ENCODE peak calls at places on chromosomes 11 and 22, in seven cellular contexts. K is AG04450, I is heart right ventricle, A is pancreas, F is breast epithelium, D is body of pancreas, G is OCI-LY7. C is an unnamed sample.

GRCh38 chr22:31126869-31127175 is 4.1 kb downstream of the INPP5J start:
- DNase-seq in K (no peak), I (no peak), A (peak), F (no peak), D (no peak), G (no peak), C (no peak)

GRCh38 chr11:2933376-2934056 is 4.3 kb upstream of the PHLDA2 start:
- DNase-seq in K (peak), I (peak), A (peak), F (peak), D (peak), G (no peak), C (peak)

GRCh38 chr11:61021661-61022212 is 50.3 kb downstream of the CD6 start:
- DNase-seq in K (no peak), I (no peak), A (peak), F (peak), D (peak), G (peak), C (no peak)

GRCh38 chr11:84465040-84465439 is 1162.1 kb downstream of the DLG2 start:
- DNase-seq in K (no peak), I (no peak), A (no peak), F (no peak), D (no peak), G (no peak), C (no peak)

GRCh38 chr11:63837719-63838118 is 1.2 kb upstream of the MARK2 start:
- DNase-seq in K (no peak), I (no peak), A (no peak), F (no peak), D (no peak), G (peak), C (no peak)

GRCh38 chr11:58807358-58807757 is 37.1 kb downstream of the GLYATL2 start:
- DNase-seq in K (no peak), I (no peak), A (no peak), F (no peak), D (no peak), G (no peak), C (no peak)

GRCh38 chr11:8988329-8989234 is 15.2 kb downstream of the NRIP3 start:
- DNase-seq in K (no peak), I (no peak), A (no peak), F (no peak), D (no peak), G (no peak), C (no peak)

GRCh38 chr11:67280791-67281551 is 8.1 kb upstream of the ANKRD13D start:
- DNase-seq in K (no peak), I (peak), A (peak), F (no peak), D (peak), G (no peak), C (no peak)

GRCh38 chr11:62680825-62681240 is 2.0 kb upstream of the UBXN1 start:
- DNase-seq in K (peak), I (no peak), A (no peak), F (no peak), D (peak), G (peak), C (no peak)

GRCh38 chr11:30513087-30513486 is 73.1 kb downstream of the MPPED2 start:
- DNase-seq in K (no peak), I (no peak), A (no peak), F (no peak), D (no peak), G (no peak), C (no peak)

GRCh38 chr11:121464352-121464946 is 11.7 kb upstream of the SORL1-AS1 start:
- DNase-seq in K (peak), I (peak), A (no peak), F (peak), D (peak), G (peak), C (no peak)

GRCh38 chr22:22180738-22181514 is 63.7 kb upstream of the VPREB1 start:
- DNase-seq in K (no peak), I (no peak), A (no peak), F (no peak), D (no peak), G (no peak), C (no peak)

GRCh38 chr11:61567286-61568061 is 13.4 kb downstream of the SYT7 start:
- DNase-seq in K (peak), I (peak), A (peak), F (peak), D (peak), G (peak), C (no peak)

GRCh38 chr22:49239264-49240015 is 588.2 kb downstream of the BRD1 start:
- DNase-seq in K (no peak), I (no peak), A (no peak), F (no peak), D (no peak), G (no peak), C (no peak)

GRCh38 chr11:119572481-119573424 is 149.8 kb upstream of the THY1 start:
- DNase-seq in K (no peak), I (no peak), A (no peak), F (no peak), D (no peak), G (no peak), C (peak)

GRCh38 chr22:26643368-26644100 is 13.9 kb upstream of the MIAT start:
- DNase-seq in K (no peak), I (no peak), A (no peak), F (no peak), D (no peak), G (no peak), C (no peak)

GRCh38 chr22:45880732-45881523 is 96.0 kb downstream of the WNT7B start:
- DNase-seq in K (no peak), I (no peak), A (peak), F (peak), D (peak), G (no peak), C (no peak)

GRCh38 chr22:25780673-25781072 is 38.7 kb downstream of the MYO18B start:
- DNase-seq in K (no peak), I (no peak), A (no peak), F (no peak), D (no peak), G (no peak), C (no peak)

GRCh38 chr11:132855516-132855915 is 676.8 kb downstream of the OPCML start:
- DNase-seq in K (no peak), I (no peak), A (no peak), F (no peak), D (no peak), G (no peak), C (no peak)

GRCh38 chr11:133968300-133968699 is 11.5 kb upstream of the IGSF9B start:
- DNase-seq in K (no peak), I (no peak), A (no peak), F (no peak), D (no peak), G (no peak), C (no peak)

GRCh38 chr11:16352707-16353106 is 3.6 kb downstream of the SOX6 start:
- DNase-seq in K (no peak), I (no peak), A (no peak), F (no peak), D (no peak), G (no peak), C (no peak)

GRCh38 chr11:123672568-123672967 is 18.1 kb upstream of the SCN3B start:
- DNase-seq in K (no peak), I (no peak), A (no peak), F (no peak), D (no peak), G (no peak), C (no peak)

GRCh38 chr11:15195454-15196200 is 80.9 kb downstream of the INSC start:
- DNase-seq in K (no peak), I (no peak), A (no peak), F (no peak), D (peak), G (no peak), C (no peak)

GRCh38 chr11:79626135-79626748 is 185.4 kb upstream of the TENM4 start:
- DNase-seq in K (no peak), I (no peak), A (no peak), F (no peak), D (no peak), G (no peak), C (peak)

GRCh38 chr22:35684732-35685131 is 32.9 kb upstream of the APOL5 start:
- DNase-seq in K (no peak), I (no peak), A (no peak), F (no peak), D (no peak), G (no peak), C (no peak)

GRCh38 chr11:3904228-3904627 is 48.8 kb downstream of the STIM1 start:
- DNase-seq in K (no peak), I (no peak), A (no peak), F (no peak), D (no peak), G (no peak), C (no peak)

GRCh38 chr22:17970205-17970708 is 54.1 kb downstream of the MICAL3 start:
- DNase-seq in K (no peak), I (no peak), A (no peak), F (no peak), D (no peak), G (no peak), C (no peak)

GRCh38 chr11:15104166-15104565 is 10.6 kb upstream of the INSC start:
- DNase-seq in K (no peak), I (no peak), A (no peak), F (no peak), D (no peak), G (no peak), C (no peak)

GRCh38 chr22:35629406-35630234 is 12.5 kb upstream of the MB start:
- DNase-seq in K (peak), I (peak), A (peak), F (peak), D (peak), G (peak), C (peak)

GRCh38 chr22:39177791-39178190 is 25.3 kb upstream of the CBX7 start:
- DNase-seq in K (no peak), I (peak), A (no peak), F (no peak), D (no peak), G (no peak), C (no peak)
- H3K27ac ChIP-seq in K (no peak), I (peak), A (no peak), F (peak), D (peak), G (no peak), C (no peak)

DNA sequence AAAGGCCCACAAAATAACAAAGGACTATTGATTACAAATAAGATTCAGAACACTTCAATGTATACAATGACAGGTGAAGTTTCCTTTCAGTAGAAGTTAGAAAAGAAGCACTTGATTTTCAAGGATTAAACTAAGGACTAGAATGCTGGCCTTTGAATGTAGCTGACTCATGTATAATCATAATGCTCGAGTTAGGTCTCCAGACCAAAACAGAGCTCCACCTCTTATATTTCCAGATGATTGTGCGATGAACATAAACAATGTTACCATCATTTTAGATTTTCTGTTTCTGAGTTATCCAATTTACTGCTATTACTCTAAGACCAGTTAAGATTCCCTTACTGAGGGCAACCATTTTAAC is 40.4 kb upstream of the RAPSN start:
- DNase-seq in K (peak), I (no peak), A (no peak), F (no peak), D (no peak), G (no peak), C (no peak)
- H3K27ac ChIP-seq in K (no peak), I (no peak), A (no peak), F (no peak), D (no peak), G (no peak), C (no peak)

GRCh38 chr22:42642801-42643631 is 2.6 kb upstream of the ATP5MGL start:
- DNase-seq in K (no peak), I (no peak), A (no peak), F (no peak), D (no peak), G (no peak), C (no peak)
- H3K27ac ChIP-seq in K (no peak), I (peak), A (no peak), F (peak), D (peak), G (no peak), C (no peak)

GRCh38 chr11:130371004-130371590 is 56.4 kb upstream of the ZBTB44 start:
- DNase-seq in K (no peak), I (no peak), A (no peak), F (no peak), D (no peak), G (peak), C (no peak)
- H3K27ac ChIP-seq in K (peak), I (no peak), A (no peak), F (no peak), D (no peak), G (no peak), C (no peak)

DNA sequence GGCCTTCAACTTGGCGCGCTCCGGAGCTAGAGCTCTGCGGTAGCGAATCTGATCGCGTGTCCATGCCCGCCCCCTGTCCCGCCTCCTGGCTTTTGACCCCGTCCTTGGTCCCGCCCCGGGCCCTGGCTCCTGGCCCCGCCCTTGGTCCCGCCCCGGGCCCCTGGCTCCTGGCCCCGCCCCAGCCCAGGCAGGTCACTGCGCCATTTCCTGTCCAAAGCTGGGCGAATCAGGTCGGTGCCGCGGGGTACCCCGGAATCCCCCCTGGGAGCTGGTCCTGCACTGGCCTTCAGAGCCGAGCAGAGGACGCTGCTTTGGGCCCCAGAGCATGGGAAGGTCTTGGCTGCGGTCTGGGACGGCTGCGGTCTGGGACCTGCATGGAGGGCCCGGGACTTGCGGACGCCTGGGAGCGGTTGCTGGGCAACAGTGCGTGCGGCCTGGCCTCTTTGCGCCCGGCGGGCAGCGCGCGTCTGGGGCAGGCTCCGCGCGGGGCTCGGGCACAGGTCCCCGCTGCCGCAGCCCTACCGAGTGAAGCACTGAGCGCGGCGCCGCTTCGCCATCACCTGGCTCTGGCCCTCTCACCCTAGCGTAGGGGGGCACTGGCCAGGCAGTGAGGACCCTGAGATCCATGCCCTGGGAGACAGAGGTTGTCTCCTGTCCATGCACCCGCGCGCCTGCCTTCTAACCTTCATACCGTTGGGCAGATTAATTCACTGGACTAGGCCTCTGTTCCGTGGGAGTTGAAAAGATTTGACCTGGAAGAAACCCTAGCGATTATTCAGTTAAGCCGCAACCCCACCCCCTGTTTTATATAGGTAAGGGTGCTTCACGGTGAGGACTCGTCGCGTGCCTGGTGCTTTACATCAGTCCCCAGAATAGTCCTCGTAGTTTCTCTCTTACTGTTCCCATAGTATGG is at the start of gene TTC12:
- DNase-seq in K (peak), I (peak), A (peak), F (peak), D (peak), G (peak), C (peak)
- H3K27ac ChIP-seq in K (peak), I (peak), A (peak), F (peak), D (peak), G (no peak), C (peak)

GRCh38 chr22:20080445-20080775 is 369 bp downstream of the DGCR8 start:
- DNase-seq in K (no peak), I (peak), A (peak), F (no peak), D (peak), G (peak), C (no peak)

GRCh38 chr22:20071524-20071972 is 8.5 kb upstream of the DGCR8 start:
- DNase-seq in K (no peak), I (no peak), A (no peak), F (no peak), D (no peak), G (no peak), C (no peak)

GRCh38 chr22:20080776-20081654 is 974 bp downstream of the DGCR8 start:
- DNase-seq in K (peak), I (no peak), A (peak), F (no peak), D (peak), G (peak), C (no peak)

GRCh38 chr22:20079745-20080444 is at the start of gene DGCR8:
- DNase-seq in K (peak), I (peak), A (peak), F (peak), D (peak), G (peak), C (peak)

DNA sequence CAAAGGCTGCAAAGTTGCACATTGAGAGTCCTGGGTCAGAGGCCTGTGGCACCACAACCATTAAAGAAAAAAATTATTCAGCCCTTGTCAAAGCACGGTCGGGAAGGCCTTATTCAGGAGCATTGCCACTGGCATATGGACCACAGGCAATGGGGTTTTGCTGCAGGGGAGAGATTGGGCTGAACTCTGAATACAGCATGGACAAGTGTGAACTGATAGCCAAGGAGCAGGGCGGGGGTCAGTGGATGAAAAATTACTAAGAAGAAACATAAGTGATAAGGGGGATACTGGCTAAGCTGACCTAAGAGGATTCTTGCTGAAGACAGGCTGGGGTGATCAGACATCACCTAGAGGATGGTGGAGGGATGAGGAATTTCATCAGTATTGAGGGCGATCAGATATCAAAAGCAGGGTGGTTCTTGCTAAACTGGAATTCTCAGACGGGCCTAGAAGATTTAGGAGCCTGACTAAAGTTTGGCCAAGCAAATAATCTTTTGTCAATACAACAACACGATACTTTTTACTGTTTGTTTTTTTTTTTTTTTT is 3.3 kb upstream of the DGCR8 start:
- DNase-seq in K (no peak), I (no peak), A (no peak), F (no peak), D (no peak), G (no peak), C (no peak)
- H3K27ac ChIP-seq in K (no peak), I (no peak), A (no peak), F (no peak), D (no peak), G (no peak), C (no peak)

GRCh38 chr11:33191456-33191855 is 30.2 kb upstream of the CSTF3 start:
- DNase-seq in K (peak), I (no peak), A (no peak), F (no peak), D (no peak), G (no peak), C (no peak)
- H3K27ac ChIP-seq in K (peak), I (no peak), A (no peak), F (no peak), D (no peak), G (no peak), C (no peak)

C was measured in epithelial cell of prostate.